ENCODE peak calls at places on chromosomes 4 and X, in nine cellular contexts. V is breast epithelium, Q is transverse colon, S is K562, N is sigmoid colon, D is HCT116, W is GM12892, P is suprapubic skin, T is spleen. M is an unnamed sample.

GRCh38 chrX:129658429-129658828 is 3.7 kb upstream of the APLN start:
- DNase-seq in V (no peak), Q (no peak), S (no peak), N (no peak), D (no peak), W (no peak), P (no peak), T (no peak), M (no peak)

GRCh38 chr4:127311371-127311770 is 321.4 kb upstream of the INTU start:
- DNase-seq in V (no peak), Q (no peak), S (no peak), N (no peak), D (no peak), W (no peak), P (no peak), T (no peak), M (no peak)

GRCh38 chr4:150207871-150208270 is 129.6 kb downstream of the DCLK2 start:
- DNase-seq in V (no peak), Q (no peak), S (no peak), N (no peak), D (no peak), W (no peak), P (no peak), T (no peak), M (no peak)

GRCh38 chr4:1244081-1244977 is 4.6 kb downstream of the CTBP1 start:
- DNase-seq in V (no peak), Q (peak), S (no peak), N (peak), D (no peak), W (no peak), P (peak), T (peak), M (no peak)

GRCh38 chrX:17030092-17030491 is 83.6 kb downstream of the REPS2 start:
- DNase-seq in V (no peak), Q (no peak), S (no peak), N (no peak), D (no peak), W (no peak), P (no peak), T (no peak), M (no peak)

GRCh38 chr4:166312166-166312565 is 439.1 kb downstream of the TLL1 start:
- DNase-seq in V (no peak), Q (no peak), S (no peak), N (no peak), D (no peak), W (no peak), P (no peak), T (no peak), M (no peak)

GRCh38 chr4:57110635-57111546 is 706 bp upstream of the IGFBP7 start:
- DNase-seq in V (peak), Q (peak), S (peak), N (peak), D (no peak), W (peak), P (no peak), T (peak), M (peak)

GRCh38 chr4:102625232-102625930 is 124.2 kb downstream of the NFKB1 start:
- DNase-seq in V (no peak), Q (peak), S (peak), N (no peak), D (no peak), W (peak), P (no peak), T (peak), M (peak)

GRCh38 chrX:40570346-40571093 is 10.2 kb upstream of the ATP6AP2 start:
- DNase-seq in V (no peak), Q (no peak), S (peak), N (no peak), D (no peak), W (no peak), P (no peak), T (no peak), M (no peak)

GRCh38 chrX:120015145-120016067 is 62.1 kb downstream of the RHOXF2B start:
- DNase-seq in V (no peak), Q (no peak), S (no peak), N (no peak), D (no peak), W (no peak), P (no peak), T (no peak), M (no peak)

GRCh38 chr4:85961887-85962286 is 398.0 kb downstream of the MAPK10 start:
- DNase-seq in V (no peak), Q (no peak), S (no peak), N (no peak), D (no peak), W (no peak), P (no peak), T (no peak), M (no peak)

GRCh38 chrX:116204947-116205346 is 34.4 kb downstream of the AGTR2 start:
- DNase-seq in V (no peak), Q (no peak), S (no peak), N (no peak), D (peak), W (no peak), P (no peak), T (no peak), M (no peak)

GRCh38 chr4:128803783-128804182 is 5.7 kb upstream of the JADE1 start:
- DNase-seq in V (no peak), Q (no peak), S (peak), N (no peak), D (no peak), W (no peak), P (no peak), T (no peak), M (no peak)

GRCh38 chr4:182207806-182208483 is 35.3 kb upstream of the TENM3 start:
- DNase-seq in V (no peak), Q (no peak), S (no peak), N (no peak), D (no peak), W (no peak), P (no peak), T (no peak), M (no peak)

GRCh38 chrX:123475068-123475724 is 257.7 kb downstream of the THOC2 start:
- DNase-seq in V (no peak), Q (no peak), S (peak), N (no peak), D (no peak), W (no peak), P (no peak), T (no peak), M (no peak)

GRCh38 chr4:154822775-154823174 is 41.7 kb downstream of the RBM46 start:
- DNase-seq in V (no peak), Q (no peak), S (no peak), N (no peak), D (no peak), W (no peak), P (no peak), T (no peak), M (no peak)

GRCh38 chrX:123361371-123361770 is 177.3 kb downstream of the GRIA3 start:
- DNase-seq in V (no peak), Q (no peak), S (no peak), N (no peak), D (no peak), W (no peak), P (no peak), T (no peak), M (no peak)

GRCh38 chrX:20151689-20152088 is 10.1 kb upstream of the EIF1AX start:
- DNase-seq in V (no peak), Q (no peak), S (no peak), N (no peak), D (no peak), W (no peak), P (no peak), T (no peak), M (no peak)

GRCh38 chr4:3096207-3096606 is 21.7 kb downstream of the HTT start:
- DNase-seq in V (no peak), Q (no peak), S (no peak), N (no peak), D (no peak), W (no peak), P (no peak), T (no peak), M (no peak)

GRCh38 chrX:80550722-80551121 is 130.5 kb downstream of the TENT5D start:
- DNase-seq in V (no peak), Q (no peak), S (peak), N (no peak), D (no peak), W (no peak), P (no peak), T (no peak), M (no peak)

GRCh38 chrX:750263-750662 is 119.7 kb downstream of the SHOX start:
- DNase-seq in V (no peak), Q (no peak), S (no peak), N (no peak), D (no peak), W (no peak), P (no peak), T (peak), M (no peak)

GRCh38 chr4:155497306-155497705 is 120.5 kb upstream of the MAP9 start:
- DNase-seq in V (no peak), Q (no peak), S (no peak), N (no peak), D (no peak), W (no peak), P (no peak), T (no peak), M (no peak)

GRCh38 chrX:74949717-74950116 is 24.5 kb upstream of the NEXMIF start:
- DNase-seq in V (no peak), Q (no peak), S (peak), N (no peak), D (no peak), W (no peak), P (no peak), T (no peak), M (no peak)

GRCh38 chrX:101409043-101409442 is 1.0 kb downstream of the HNRNPH2 start:
- DNase-seq in V (no peak), Q (no peak), S (no peak), N (no peak), D (no peak), W (no peak), P (no peak), T (no peak), M (no peak)

GRCh38 chr4:23920716-23921446 is 31.0 kb upstream of the PPARGC1A start:
- DNase-seq in V (peak), Q (no peak), S (no peak), N (no peak), D (no peak), W (no peak), P (no peak), T (no peak), M (no peak)

GRCh38 chr4:89539797-89540711 is 232.5 kb upstream of the GPRIN3 start:
- DNase-seq in V (no peak), Q (no peak), S (no peak), N (no peak), D (no peak), W (no peak), P (no peak), T (no peak), M (no peak)

GRCh38 chr4:108783666-108784463 is 21.0 kb upstream of the ETNPPL start:
- DNase-seq in V (no peak), Q (no peak), S (peak), N (no peak), D (peak), W (no peak), P (no peak), T (no peak), M (no peak)

GRCh38 chr4:70901984-70902576 is at the start of gene MOB1B:
- DNase-seq in V (peak), Q (peak), S (peak), N (peak), D (peak), W (peak), P (peak), T (peak), M (peak)
- TF ChIP-seq POLR2AphosphoS5 in V (peak), Q (peak), S (peak), N (peak), D (peak), W (peak), P (no peak), T (peak), M (peak)

DNA sequence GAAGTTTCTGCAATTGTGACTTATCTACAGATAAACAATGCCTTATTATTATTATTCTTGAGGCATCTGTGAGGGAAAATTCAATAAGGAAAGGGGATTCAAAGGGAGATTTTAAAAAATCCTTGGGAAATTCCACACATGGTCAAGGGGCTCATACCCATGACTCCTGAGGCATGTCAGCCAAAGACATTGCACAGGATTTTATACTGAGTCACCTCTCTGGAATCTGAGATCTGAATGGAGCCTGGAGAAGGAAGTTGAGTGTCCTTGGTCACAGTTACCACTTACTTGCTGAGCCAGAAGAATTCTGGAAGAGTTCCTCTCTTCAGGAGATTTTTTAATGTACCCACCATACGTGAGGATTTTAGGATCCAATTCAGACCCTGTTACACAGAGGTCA is 14.4 kb upstream of the CXCL8 start:
- DNase-seq in V (no peak), Q (no peak), S (no peak), N (no peak), D (peak), W (no peak), P (no peak), T (no peak), M (no peak)
- TF ChIP-seq POLR2AphosphoS5 in V (no peak), Q (no peak), S (no peak), N (peak), D (no peak), W (no peak), P (no peak), T (no peak), M (no peak)

GRCh38 chr4:146522098-146522861 is 540 bp upstream of the SLC10A7 start:
- DNase-seq in V (peak), Q (peak), S (peak), N (peak), D (peak), W (peak), P (peak), T (peak), M (peak)
- TF ChIP-seq POLR2AphosphoS5 in V (peak), Q (peak), S (peak), N (peak), D (peak), W (no peak), P (no peak), T (peak), M (peak)

DNA sequence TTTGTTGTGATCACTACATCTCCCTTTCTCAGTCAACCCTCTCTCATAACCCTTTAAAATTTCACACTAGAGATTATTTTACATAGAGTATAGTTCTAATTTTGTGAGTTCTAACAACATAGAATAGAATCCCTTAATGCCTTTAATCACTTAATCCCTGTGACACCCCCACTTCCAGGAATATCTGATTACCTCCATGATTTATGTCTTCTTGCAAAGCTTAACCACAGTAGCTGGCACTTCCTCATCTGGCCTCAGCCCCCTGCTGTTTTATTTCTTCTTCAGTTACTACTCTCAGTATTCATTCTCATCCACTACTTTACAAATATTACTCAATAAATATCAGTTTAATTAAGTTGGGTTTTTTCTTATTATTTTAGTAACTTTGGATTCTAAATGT is 340.9 kb downstream of the CENPC start:
- DNase-seq in V (no peak), Q (no peak), S (peak), N (no peak), D (no peak), W (no peak), P (no peak), T (no peak), M (no peak)
- TF ChIP-seq POLR2AphosphoS5 in V (no peak), Q (no peak), S (no peak), N (no peak), D (no peak), W (no peak), P (no peak), T (no peak), M (no peak)

GRCh38 chrX:36844857-36845256 is 163.3 kb upstream of the FAM47C start:
- DNase-seq in V (no peak), Q (no peak), S (no peak), N (no peak), D (no peak), W (no peak), P (no peak), T (no peak), M (no peak)

GRCh38 chrX:36849407-36849806 is 158.8 kb upstream of the FAM47C start:
- DNase-seq in V (no peak), Q (no peak), S (no peak), N (no peak), D (no peak), W (no peak), P (no peak), T (no peak), M (no peak)
- TF ChIP-seq POLR2AphosphoS5 in V (no peak), Q (no peak), S (no peak), N (no peak), D (no peak), W (no peak), P (no peak), T (no peak), M (no peak)

DNA sequence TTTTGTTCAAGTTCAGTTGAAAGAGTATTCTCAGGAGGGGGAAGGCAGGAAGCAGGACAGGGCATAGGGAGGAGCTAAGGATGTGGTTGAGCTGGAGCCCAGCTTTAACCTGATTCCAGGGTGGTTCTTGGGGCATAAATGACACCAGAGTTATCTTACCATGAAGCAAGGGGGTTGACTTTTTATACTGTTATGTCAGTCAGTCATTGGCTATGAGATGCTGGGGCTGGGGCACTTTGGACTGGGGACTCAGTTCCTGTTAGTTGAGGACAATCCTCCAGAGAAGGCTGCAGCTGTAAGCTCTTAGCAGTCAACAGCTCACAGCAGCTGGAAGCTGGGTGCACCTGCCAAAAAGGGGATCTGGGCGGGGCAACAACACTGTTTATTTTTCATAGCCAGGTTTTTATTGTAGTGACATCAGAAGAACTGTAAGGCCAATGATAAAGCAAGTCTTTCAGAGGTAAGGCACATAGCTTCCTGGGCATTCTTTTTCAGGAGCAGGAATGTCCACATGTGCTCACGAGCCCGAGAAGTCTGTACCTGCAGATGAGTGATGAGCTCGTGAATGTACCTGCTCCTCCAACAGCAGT is 78.5 kb downstream of the MID1IP1 start:
- DNase-seq in V (no peak), Q (peak), S (no peak), N (peak), D (no peak), W (no peak), P (no peak), T (peak), M (peak)
- TF ChIP-seq POLR2AphosphoS5 in V (no peak), Q (no peak), S (no peak), N (no peak), D (no peak), W (no peak), P (no peak), T (no peak), M (no peak)

DNA sequence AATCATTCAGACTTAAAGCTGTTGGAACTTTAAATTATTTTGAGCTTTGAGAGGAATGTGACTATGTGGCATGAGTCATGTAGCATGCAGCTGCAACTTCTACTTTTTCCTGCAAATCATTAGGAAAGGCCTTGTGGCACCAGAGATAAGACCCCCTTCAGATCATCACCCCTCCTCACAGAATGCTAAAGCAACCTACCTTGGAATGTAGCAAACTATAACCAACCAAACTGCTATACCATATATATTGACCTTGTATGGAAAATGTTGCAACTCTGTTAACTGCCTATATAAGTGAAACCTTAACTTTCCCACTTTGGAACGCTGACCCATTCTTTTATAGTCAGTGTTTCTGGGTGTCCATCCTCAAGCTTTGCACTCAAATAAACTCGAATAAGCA is 32.0 kb downstream of the ATXN3L start:
- DNase-seq in V (no peak), Q (no peak), S (peak), N (no peak), D (no peak), W (no peak), P (no peak), T (no peak), M (no peak)
- TF ChIP-seq POLR2AphosphoS5 in V (no peak), Q (no peak), S (peak), N (no peak), D (no peak), W (no peak), P (no peak), T (no peak), M (no peak)